ENCODE peak calls at places on chromosomes 5 and 9, in five cellular contexts. One of them, this sample, is unnamed.

GRCh38 chr5:537098-537497 is 12.8 kb upstream of the SLC9A3 start:
- DNase-seq in SK-N-DZ: no peak
- DNase-seq in effector memory CD8-positive, alpha-beta T cell: no peak
- DNase-seq in NCI-H226: no peak
- DNase-seq in stimulated activated CD8-positive, alpha-beta memory T cell treated with anti-CD3 and anti-CD28 coated beads, Interleukin-15, amount 100 ng/mL, for 4 hours: no peak
- DNase-seq in this sample: no peak

GRCh38 chr5:76177974-76178373 is 94.8 kb downstream of the SV2C start:
- DNase-seq in stimulated activated CD8-positive, alpha-beta memory T cell treated with anti-CD3 and anti-CD28 coated beads, Interleukin-15, amount 100 ng/mL, for 4 hours: no peak
- DNase-seq in effector memory CD8-positive, alpha-beta T cell: no peak
- DNase-seq in SK-N-DZ: no peak
- DNase-seq in NCI-H226: no peak
- DNase-seq in this sample: no peak

GRCh38 chr5:52788505-52788821 is 747 bp downstream of the ITGA1 start:
- DNase-seq in stimulated activated CD8-positive, alpha-beta memory T cell treated with anti-CD3 and anti-CD28 coated beads, Interleukin-15, amount 100 ng/mL, for 4 hours: no peak
- DNase-seq in effector memory CD8-positive, alpha-beta T cell: no peak
- DNase-seq in SK-N-DZ: no peak
- DNase-seq in NCI-H226: no peak
- DNase-seq in this sample: no peak

GRCh38 chr9:130952065-130952762 is 13.2 kb upstream of the FIBCD1 start:
- DNase-seq in effector memory CD8-positive, alpha-beta T cell: no peak
- DNase-seq in stimulated activated CD8-positive, alpha-beta memory T cell treated with anti-CD3 and anti-CD28 coated beads, Interleukin-15, amount 100 ng/mL, for 4 hours: no peak
- DNase-seq in SK-N-DZ: no peak
- DNase-seq in NCI-H226: no peak
- DNase-seq in this sample: no peak

GRCh38 chr5:135269828-135270545 is 129.0 kb downstream of the MACROH2A1 start:
- DNase-seq in SK-N-DZ: no peak
- DNase-seq in stimulated activated CD8-positive, alpha-beta memory T cell treated with anti-CD3 and anti-CD28 coated beads, Interleukin-15, amount 100 ng/mL, for 4 hours: no peak
- DNase-seq in NCI-H226: peak; percentile 8
- DNase-seq in effector memory CD8-positive, alpha-beta T cell: no peak
- DNase-seq in this sample: no peak

GRCh38 chr9:132673355-132673754 is 3.1 kb downstream of the GTF3C4 start:
- DNase-seq in effector memory CD8-positive, alpha-beta T cell: no peak
- DNase-seq in NCI-H226: peak; percentile 55
- DNase-seq in SK-N-DZ: no peak
- DNase-seq in stimulated activated CD8-positive, alpha-beta memory T cell treated with anti-CD3 and anti-CD28 coated beads, Interleukin-15, amount 100 ng/mL, for 4 hours: no peak
- DNase-seq in this sample: no peak

GRCh38 chr9:112168197-112168596 is 6.9 kb downstream of the SUSD1 start:
- DNase-seq in stimulated activated CD8-positive, alpha-beta memory T cell treated with anti-CD3 and anti-CD28 coated beads, Interleukin-15, amount 100 ng/mL, for 4 hours: no peak
- DNase-seq in SK-N-DZ: no peak
- DNase-seq in NCI-H226: no peak
- DNase-seq in effector memory CD8-positive, alpha-beta T cell: no peak
- DNase-seq in this sample: no peak

GRCh38 chr5:95823738-95824609 is 1.4 kb upstream of the GLRX start:
- DNase-seq in NCI-H226: peak; percentile 65
- DNase-seq in SK-N-DZ: no peak
- DNase-seq in stimulated activated CD8-positive, alpha-beta memory T cell treated with anti-CD3 and anti-CD28 coated beads, Interleukin-15, amount 100 ng/mL, for 4 hours: no peak
- DNase-seq in effector memory CD8-positive, alpha-beta T cell: peak; percentile 54
- DNase-seq in this sample: no peak

GRCh38 chr9:76414656-76415055 is 20.4 kb upstream of the RFK start:
- DNase-seq in NCI-H226: peak; percentile 86
- DNase-seq in effector memory CD8-positive, alpha-beta T cell: no peak
- DNase-seq in SK-N-DZ: no peak
- DNase-seq in stimulated activated CD8-positive, alpha-beta memory T cell treated with anti-CD3 and anti-CD28 coated beads, Interleukin-15, amount 100 ng/mL, for 4 hours: no peak
- DNase-seq in this sample: no peak

GRCh38 chr9:116157436-116158138 is 4.0 kb downstream of the PAPPA start:
- DNase-seq in effector memory CD8-positive, alpha-beta T cell: no peak
- DNase-seq in NCI-H226: no peak
- DNase-seq in stimulated activated CD8-positive, alpha-beta memory T cell treated with anti-CD3 and anti-CD28 coated beads, Interleukin-15, amount 100 ng/mL, for 4 hours: no peak
- DNase-seq in SK-N-DZ: no peak
- DNase-seq in this sample: no peak

GRCh38 chr5:65478336-65478735 is 3.4 kb downstream of the ADAMTS6 start:
- DNase-seq in effector memory CD8-positive, alpha-beta T cell: no peak
- DNase-seq in SK-N-DZ: no peak
- DNase-seq in stimulated activated CD8-positive, alpha-beta memory T cell treated with anti-CD3 and anti-CD28 coated beads, Interleukin-15, amount 100 ng/mL, for 4 hours: no peak
- DNase-seq in NCI-H226: no peak
- DNase-seq in this sample: no peak

GRCh38 chr5:96142786-96143434 is 181.3 kb upstream of the ELL2 start:
- DNase-seq in stimulated activated CD8-positive, alpha-beta memory T cell treated with anti-CD3 and anti-CD28 coated beads, Interleukin-15, amount 100 ng/mL, for 4 hours: no peak
- DNase-seq in effector memory CD8-positive, alpha-beta T cell: no peak
- DNase-seq in SK-N-DZ: no peak
- DNase-seq in NCI-H226: no peak
- DNase-seq in this sample: no peak

GRCh38 chr9:108654566-108654965 is 201.2 kb downstream of the ACTL7B start:
- DNase-seq in stimulated activated CD8-positive, alpha-beta memory T cell treated with anti-CD3 and anti-CD28 coated beads, Interleukin-15, amount 100 ng/mL, for 4 hours: no peak
- DNase-seq in effector memory CD8-positive, alpha-beta T cell: no peak
- DNase-seq in SK-N-DZ: no peak
- DNase-seq in NCI-H226: peak; percentile 53
- DNase-seq in this sample: no peak

GRCh38 chr5:5665225-5666075 is 243.0 kb downstream of the ICE1 start:
- DNase-seq in stimulated activated CD8-positive, alpha-beta memory T cell treated with anti-CD3 and anti-CD28 coated beads, Interleukin-15, amount 100 ng/mL, for 4 hours: no peak
- DNase-seq in NCI-H226: peak; percentile 84
- DNase-seq in SK-N-DZ: peak; percentile 29
- DNase-seq in effector memory CD8-positive, alpha-beta T cell: no peak
- DNase-seq in this sample: peak; percentile 23

GRCh38 chr5:121108725-121109124 is 644.6 kb downstream of the PRR16 start:
- DNase-seq in SK-N-DZ: no peak
- DNase-seq in NCI-H226: no peak
- DNase-seq in effector memory CD8-positive, alpha-beta T cell: no peak
- DNase-seq in stimulated activated CD8-positive, alpha-beta memory T cell treated with anti-CD3 and anti-CD28 coated beads, Interleukin-15, amount 100 ng/mL, for 4 hours: no peak
- DNase-seq in this sample: peak; percentile 32

GRCh38 chr5:37619353-37619752 is 220.5 kb downstream of the GDNF start:
- DNase-seq in NCI-H226: peak; percentile 6
- DNase-seq in SK-N-DZ: no peak
- DNase-seq in effector memory CD8-positive, alpha-beta T cell: no peak
- DNase-seq in stimulated activated CD8-positive, alpha-beta memory T cell treated with anti-CD3 and anti-CD28 coated beads, Interleukin-15, amount 100 ng/mL, for 4 hours: no peak
- DNase-seq in this sample: no peak

GRCh38 chr5:14665949-14666741 is 1.6 kb downstream of the OTULIN start:
- DNase-seq in stimulated activated CD8-positive, alpha-beta memory T cell treated with anti-CD3 and anti-CD28 coated beads, Interleukin-15, amount 100 ng/mL, for 4 hours: no peak
- DNase-seq in effector memory CD8-positive, alpha-beta T cell: peak; percentile 45
- DNase-seq in NCI-H226: no peak
- DNase-seq in SK-N-DZ: peak; percentile 26
- DNase-seq in this sample: peak; percentile 35

GRCh38 chr5:165143727-165144210 is 1638.3 kb downstream of the MAT2B start:
- DNase-seq in effector memory CD8-positive, alpha-beta T cell: no peak
- DNase-seq in SK-N-DZ: peak; percentile 96
- DNase-seq in NCI-H226: no peak
- DNase-seq in stimulated activated CD8-positive, alpha-beta memory T cell treated with anti-CD3 and anti-CD28 coated beads, Interleukin-15, amount 100 ng/mL, for 4 hours: no peak
- DNase-seq in this sample: peak; percentile 65

GRCh38 chr5:20601678-20602100 is 613.7 kb upstream of the CDH18 start:
- DNase-seq in effector memory CD8-positive, alpha-beta T cell: no peak
- DNase-seq in stimulated activated CD8-positive, alpha-beta memory T cell treated with anti-CD3 and anti-CD28 coated beads, Interleukin-15, amount 100 ng/mL, for 4 hours: no peak
- DNase-seq in NCI-H226: peak; percentile 82
- DNase-seq in SK-N-DZ: peak; percentile 20
- DNase-seq in this sample: peak; percentile 86

GRCh38 chr9:115941561-115942315 is 211.9 kb upstream of the PAPPA start:
- DNase-seq in NCI-H226: peak; percentile 73
- DNase-seq in SK-N-DZ: no peak
- DNase-seq in effector memory CD8-positive, alpha-beta T cell: no peak
- DNase-seq in stimulated activated CD8-positive, alpha-beta memory T cell treated with anti-CD3 and anti-CD28 coated beads, Interleukin-15, amount 100 ng/mL, for 4 hours: no peak
- DNase-seq in this sample: no peak

GRCh38 chr5:12522116-12522515 is 617.9 kb upstream of the CTNND2 start:
- DNase-seq in SK-N-DZ: no peak
- DNase-seq in effector memory CD8-positive, alpha-beta T cell: no peak
- DNase-seq in NCI-H226: no peak
- DNase-seq in stimulated activated CD8-positive, alpha-beta memory T cell treated with anti-CD3 and anti-CD28 coated beads, Interleukin-15, amount 100 ng/mL, for 4 hours: no peak
- DNase-seq in this sample: no peak

GRCh38 chr5:22900801-22901310 is 47.7 kb upstream of the CDH12 start:
- DNase-seq in effector memory CD8-positive, alpha-beta T cell: no peak
- DNase-seq in stimulated activated CD8-positive, alpha-beta memory T cell treated with anti-CD3 and anti-CD28 coated beads, Interleukin-15, amount 100 ng/mL, for 4 hours: no peak
- DNase-seq in SK-N-DZ: no peak
- DNase-seq in NCI-H226: no peak
- DNase-seq in this sample: no peak

GRCh38 chr5:73816656-73817420 is 190.8 kb downstream of the ARHGEF28 start:
- DNase-seq in stimulated activated CD8-positive, alpha-beta memory T cell treated with anti-CD3 and anti-CD28 coated beads, Interleukin-15, amount 100 ng/mL, for 4 hours: no peak
- DNase-seq in SK-N-DZ: no peak
- DNase-seq in effector memory CD8-positive, alpha-beta T cell: no peak
- DNase-seq in NCI-H226: peak; percentile 78
- DNase-seq in this sample: no peak

GRCh38 chr5:181052928-181053759 is 13.1 kb downstream of the BTNL9 start:
- DNase-seq in NCI-H226: no peak
- DNase-seq in effector memory CD8-positive, alpha-beta T cell: no peak
- DNase-seq in SK-N-DZ: no peak
- DNase-seq in stimulated activated CD8-positive, alpha-beta memory T cell treated with anti-CD3 and anti-CD28 coated beads, Interleukin-15, amount 100 ng/mL, for 4 hours: no peak
- DNase-seq in this sample: no peak

GRCh38 chr5:135203593-135204036 is 169.6 kb upstream of the PITX1 start:
- DNase-seq in NCI-H226: no peak
- DNase-seq in effector memory CD8-positive, alpha-beta T cell: no peak
- DNase-seq in SK-N-DZ: no peak
- DNase-seq in stimulated activated CD8-positive, alpha-beta memory T cell treated with anti-CD3 and anti-CD28 coated beads, Interleukin-15, amount 100 ng/mL, for 4 hours: no peak
- DNase-seq in this sample: no peak

GRCh38 chr5:1502046-1502736 is 21.6 kb downstream of the LPCAT1 start:
- DNase-seq in effector memory CD8-positive, alpha-beta T cell: peak; percentile 60
- DNase-seq in stimulated activated CD8-positive, alpha-beta memory T cell treated with anti-CD3 and anti-CD28 coated beads, Interleukin-15, amount 100 ng/mL, for 4 hours: no peak
- DNase-seq in NCI-H226: no peak
- DNase-seq in SK-N-DZ: no peak
- DNase-seq in this sample: no peak